ENCODE peak calls at places on chromosomes 13 and 19, in seven cellular contexts. M is astrocyte, Q is brain microvascular endothelial cell, V is transverse colon, Y is neural progenitor cell, W is esophagus squamous epithelium, B is right lobe of liver. C is an unnamed sample.

GRCh38 chr19:40433391-40434216 is 7.8 kb upstream of the SERTAD1 start:
- DNase-seq in M (peak; percentile 81), Q (peak; percentile 74), V (peak; percentile 92), Y (peak; percentile 91), W (no peak), B (peak; percentile 94), C (no peak)

GRCh38 chr19:42313096-42313839 is at the start of gene TMEM145:
- DNase-seq in M (peak; percentile 41), Q (no peak), V (peak; percentile 41), Y (peak; percentile 84), W (no peak), B (no peak), C (peak; percentile 83)

GRCh38 chr13:32075150-32075851 is 43.7 kb downstream of the FRY start:
- DNase-seq in M (no peak), Q (no peak), V (no peak), Y (no peak), W (no peak), B (no peak), C (no peak)

GRCh38 chr13:66501187-66501586 is 728.9 kb downstream of the PCDH9 start:
- DNase-seq in M (peak; percentile 32), Q (no peak), V (no peak), Y (no peak), W (no peak), B (no peak), C (no peak)

GRCh38 chr19:55546822-55547614 is 1.7 kb upstream of the SBK3 start:
- DNase-seq in M (peak; percentile 82), Q (peak; percentile 83), V (peak; percentile 55), Y (peak; percentile 42), W (no peak), B (peak; percentile 65), C (peak; percentile 41)

GRCh38 chr13:97386832-97387486 is 47.0 kb upstream of the RAP2A start:
- DNase-seq in M (no peak), Q (no peak), V (peak; percentile 26), Y (no peak), W (no peak), B (no peak), C (no peak)

GRCh38 chr13:35140321-35140720 is 198.3 kb downstream of the NBEA start:
- DNase-seq in M (no peak), Q (no peak), V (no peak), Y (no peak), W (no peak), B (no peak), C (no peak)

GRCh38 chr13:46124967-46125933 is 20.4 kb upstream of the CPB2 start:
- DNase-seq in M (no peak), Q (no peak), V (no peak), Y (no peak), W (no peak), B (no peak), C (no peak)

GRCh38 chr13:52118595-52118994 is 10.3 kb downstream of the NEK5 start:
- DNase-seq in M (no peak), Q (no peak), V (no peak), Y (peak; percentile 8), W (no peak), B (no peak), C (peak; percentile 74)

GRCh38 chr19:38640368-38640767 is 7.1 kb upstream of the ACTN4 start:
- DNase-seq in M (no peak), Q (no peak), V (peak; percentile 53), Y (no peak), W (no peak), B (no peak), C (no peak)

GRCh38 chr13:41848435-41849255 is 112.3 kb downstream of the VWA8 start:
- DNase-seq in M (peak; percentile 65), Q (peak; percentile 38), V (no peak), Y (no peak), W (no peak), B (no peak), C (no peak)
- TF ChIP-seq CTCF in M (peak; percentile 11), Q (peak; percentile 24), V (no peak), Y (peak; percentile 20), W (no peak), B (no peak), C (peak; percentile 7)

GRCh38 chr19:2113436-2114211 is 16.9 kb downstream of the IZUMO4 start:
- DNase-seq in M (peak; percentile 25), Q (peak; percentile 36), V (no peak), Y (no peak), W (no peak), B (no peak), C (no peak)

GRCh38 chr19:2114821-2115220 is 18.1 kb downstream of the IZUMO4 start:
- DNase-seq in M (no peak), Q (no peak), V (no peak), Y (no peak), W (no peak), B (no peak), C (no peak)

GRCh38 chr19:2115324-2115723 is 18.6 kb downstream of the IZUMO4 start:
- DNase-seq in M (no peak), Q (no peak), V (no peak), Y (no peak), W (no peak), B (no peak), C (no peak)

GRCh38 chr19:2112516-2113320 is 16.0 kb downstream of the IZUMO4 start:
- DNase-seq in M (no peak), Q (no peak), V (no peak), Y (no peak), W (no peak), B (no peak), C (no peak)

DNA sequence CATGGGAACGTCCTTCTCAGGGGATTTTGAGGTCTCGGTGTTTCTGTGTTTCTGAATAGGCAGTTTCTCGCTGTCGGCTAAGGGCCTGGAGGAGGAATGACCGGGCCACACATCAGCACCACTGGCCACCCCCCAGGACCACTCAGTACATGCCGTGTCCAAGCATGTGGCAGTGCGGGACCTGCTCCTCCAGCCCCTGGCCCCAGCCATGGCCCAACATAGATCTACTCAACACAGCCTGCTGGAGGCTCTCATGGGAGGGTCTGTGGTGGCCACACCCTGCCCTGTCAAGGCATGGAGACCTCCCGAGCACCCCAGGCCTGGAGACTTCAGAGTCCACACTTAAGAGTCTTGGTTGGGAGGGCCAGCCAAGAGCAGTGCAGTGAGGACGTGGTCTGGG is 17.5 kb downstream of the IZUMO4 start:
- DNase-seq in M (no peak), Q (no peak), V (no peak), Y (no peak), W (no peak), B (no peak), C (no peak)
- H3K36me3 ChIP-seq in M (peaks cover 24% of the 10 kb centered on the region), Q (peaks cover 94% of the 10 kb centered on the region), V (peaks cover 80% of the 10 kb centered on the region), Y (no peaks in the 10 kb centered on the region), W (peaks cover 87% of the 10 kb centered on the region), B (peaks cover 89% of the 10 kb centered on the region), C (peaks cover 94% of the 10 kb centered on the region)

DNA sequence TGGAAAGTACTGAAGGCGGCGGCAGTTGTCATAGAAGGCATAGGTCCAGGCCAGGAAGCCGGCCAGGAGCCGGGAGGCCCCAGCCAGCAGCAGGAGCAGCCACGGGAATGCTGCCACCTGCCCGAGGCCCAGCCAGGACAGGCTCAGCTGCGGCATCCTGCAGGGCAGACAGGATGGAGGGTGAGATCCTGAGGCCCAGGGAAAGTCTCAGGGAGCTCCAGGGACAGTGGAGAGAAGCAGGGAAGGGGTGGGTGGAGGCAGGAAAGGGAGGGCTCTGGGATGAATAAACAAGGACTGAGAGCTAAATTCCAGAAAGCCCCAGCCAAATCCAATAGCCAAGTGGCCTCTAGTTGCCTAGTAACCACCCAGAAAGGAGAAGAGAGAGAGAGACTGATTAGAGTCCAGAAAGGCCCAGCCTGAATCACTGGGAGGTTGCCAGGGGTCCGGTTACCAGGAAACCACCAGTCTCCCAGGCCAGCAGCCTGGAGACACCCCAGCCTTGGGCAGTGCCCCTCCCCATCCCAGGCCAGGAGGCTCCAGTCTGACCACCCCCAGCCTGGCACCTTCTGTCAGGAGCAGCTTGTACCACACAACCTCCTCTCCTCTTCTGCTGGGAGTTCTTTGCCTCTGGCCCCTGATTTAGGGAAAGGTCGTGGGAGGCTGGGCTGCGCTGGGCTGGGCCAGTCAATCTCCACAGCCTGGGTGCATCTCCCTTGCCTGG is 7.5 kb upstream of the OR10H5 start:
- DNase-seq in M (no peak), Q (no peak), V (peak; percentile 61), Y (no peak), W (no peak), B (peak; percentile 78), C (no peak)
- H3K27ac ChIP-seq in M (no peak overlapping the region), Q (no peak overlapping the region), V (peak overlapping the region; percentile 67), Y (no peak overlapping the region), W (peak overlapping the region; percentile 63), B (no peak overlapping the region), C (no peak overlapping the region)

GRCh38 chr13:91372813-91373420 is 25.4 kb downstream of the MIR17HG start:
- DNase-seq in M (no peak), Q (no peak), V (no peak), Y (no peak), W (no peak), B (peak; percentile 69), C (no peak)

GRCh38 chr13:91369432-91369831 is 21.9 kb downstream of the MIR17HG start:
- DNase-seq in M (peak; percentile 60), Q (peak; percentile 60), V (no peak), Y (no peak), W (no peak), B (no peak), C (no peak)

GRCh38 chr13:91375119-91375729 is 23.2 kb upstream of the GPC5 start:
- DNase-seq in M (no peak), Q (no peak), V (no peak), Y (no peak), W (no peak), B (no peak), C (no peak)
- TF ChIP-seq CTCF in M (peak; percentile 60), Q (peak; percentile 75), V (peak; percentile 30), Y (peak; percentile 56), W (no peak), B (peak; percentile 62), C (peak; percentile 83)

GRCh38 chr19:19649159-19649558 is 5.7 kb upstream of the GMIP start:
- DNase-seq in M (no peak), Q (no peak), V (no peak), Y (no peak), W (no peak), B (no peak), C (no peak)
- H3K36me3 ChIP-seq in M (peaks cover 21% of the 10 kb centered on the region), Q (peaks cover 63% of the 10 kb centered on the region), V (peaks cover 36% of the 10 kb centered on the region), Y (no peaks in the 10 kb centered on the region), W (peaks cover 50% of the 10 kb centered on the region), B (peaks cover 40% of the 10 kb centered on the region), C (peaks cover 84% of the 10 kb centered on the region)

DNA sequence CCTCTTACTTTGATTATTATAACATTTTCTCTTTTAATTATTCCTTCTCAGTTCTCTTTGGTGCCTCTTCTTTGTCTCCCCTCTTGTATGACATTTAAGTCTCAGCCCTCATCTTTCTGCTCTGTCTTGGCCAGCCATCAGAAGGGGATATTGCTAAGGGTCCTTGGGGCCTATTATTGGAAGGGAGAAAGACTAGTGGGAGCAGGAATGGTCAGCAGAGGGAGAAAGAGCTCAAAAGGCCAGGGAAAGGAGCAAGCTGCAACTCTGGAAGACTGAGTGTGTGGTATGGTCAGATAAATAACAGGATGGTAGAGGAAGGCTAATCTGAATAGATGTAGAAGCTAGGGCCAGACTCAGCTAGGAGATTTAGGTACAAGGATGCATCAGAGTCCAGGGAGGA is 336.9 kb downstream of the TDRD3 start:
- DNase-seq in M (no peak), Q (no peak), V (no peak), Y (peak; percentile 17), W (no peak), B (no peak), C (no peak)
- H3K27ac ChIP-seq in M (no peak overlapping the region), Q (no peak overlapping the region), V (no peak overlapping the region), Y (no peak overlapping the region), W (no peak overlapping the region), B (no peak overlapping the region), C (no peak overlapping the region)

GRCh38 chr19:30609656-30610270 is 237.6 kb downstream of the ZNF536 start:
- DNase-seq in M (no peak), Q (no peak), V (no peak), Y (no peak), W (no peak), B (no peak), C (no peak)
- TF ChIP-seq CTCF in M (no peak), Q (no peak), V (no peak), Y (no peak), W (no peak), B (no peak), C (no peak)

C was measured in WERI-Rb-1.